ENCODE peak calls at places on chromosome 1, in four cellular contexts. G is fibroblast of the aortic adventitia; C is LoVo; I is activated CD4-positive, alpha-beta T cell treated with anti-CD3 and anti-CD28 coated beads, Interleukin-2, amount 50 U/mL, for 4 hours. N is an unnamed sample.

GRCh38 chr1:206998811-206999210 is 28.6 kb upstream of the FCAMR start:
- DNase-seq in C (no peak), G (no peak), I (no peak), N (no peak)

GRCh38 chr1:230465701-230466100 is 39.6 kb upstream of the PGBD5 start:
- DNase-seq in I (no peak), C (no peak), G (no peak), N (no peak)

GRCh38 chr1:222711319-222712252 is 705 bp downstream of the AIDA start:
- DNase-seq in C (peak), G (peak), I (peak), N (peak)

GRCh38 chr1:196115641-196116040 is 492.6 kb downstream of the KCNT2 start:
- DNase-seq in C (no peak), I (no peak), G (peak), N (peak)

GRCh38 chr1:26067432-26067911 is at the start of gene TRIM63:
- DNase-seq in I (no peak), G (no peak), C (no peak), N (no peak)

GRCh38 chr1:154263465-154264332 is 8.7 kb upstream of the HAX1 start:
- DNase-seq in C (no peak), I (no peak), G (no peak), N (no peak)

GRCh38 chr1:3053366-3053980 is 15.5 kb upstream of the PRDM16 start:
- DNase-seq in C (no peak), G (no peak), I (no peak), N (no peak)

GRCh38 chr1:208242186-208242585 is 2.0 kb downstream of the PLXNA2 start:
- DNase-seq in I (no peak), C (no peak), G (peak), N (no peak)

GRCh38 chr1:21313146-21313885 is 23.1 kb upstream of the ECE1 start:
- DNase-seq in C (no peak), I (no peak), G (peak), N (peak)

GRCh38 chr1:31705080-31705866 is 1.5 kb upstream of the COL16A1 start:
- DNase-seq in I (peak), G (peak), C (no peak), N (no peak)

GRCh38 chr1:229258851-229259110 is 12.1 kb upstream of the RAB4A start:
- DNase-seq in C (no peak), G (peak), I (no peak), N (no peak)

GRCh38 chr1:232626452-232626851 is 3.5 kb downstream of the SIPA1L2 start:
- DNase-seq in G (peak), C (no peak), I (no peak), N (no peak)

GRCh38 chr1:227401562-227402342 is 83.5 kb upstream of the CDC42BPA start:
- DNase-seq in C (peak), I (no peak), G (no peak), N (no peak)

GRCh38 chr1:15414450-15414823 is 4.7 kb downstream of the EFHD2 start:
- DNase-seq in C (no peak), G (no peak), I (no peak), N (no peak)

GRCh38 chr1:84936116-84936810 is 43.3 kb upstream of the LPAR3 start:
- DNase-seq in G (peak), I (peak), C (peak), N (no peak)

GRCh38 chr1:215710340-215710971 is 143.4 kb downstream of the KCTD3 start:
- DNase-seq in G (peak), I (no peak), C (peak), N (peak)

GRCh38 chr1:204647114-204647804 is 38.3 kb downstream of the LRRN2 start:
- DNase-seq in I (no peak), G (peak), C (peak), N (peak)

GRCh38 chr1:206931709-206932108 is 10.0 kb upstream of the FCMR start:
- DNase-seq in C (no peak), G (no peak), I (no peak), N (no peak)

GRCh38 chr1:203299180-203299579 is 6.1 kb upstream of the BTG2 start:
- DNase-seq in G (no peak), C (no peak), I (no peak), N (no peak)

GRCh38 chr1:211589782-211590721 is 11.1 kb upstream of the SLC30A1 start:
- DNase-seq in C (no peak), I (no peak), G (peak), N (peak)

GRCh38 chr1:9413877-9414213 is 121.2 kb downstream of the SPSB1 start:
- DNase-seq in C (no peak), I (no peak), G (peak), N (peak)

GRCh38 chr1:61997123-61997522 is 197.5 kb upstream of the L1TD1 start:
- DNase-seq in C (no peak), G (no peak), I (no peak), N (no peak)

GRCh38 chr1:10834770-10835412 is 38.4 kb upstream of the CASZ1 start:
- DNase-seq in C (no peak), I (no peak), G (no peak), N (no peak)

GRCh38 chr1:3553940-3554223 is 57.4 kb downstream of the MEGF6 start:
- DNase-seq in C (no peak), I (no peak), G (no peak), N (no peak)

GRCh38 chr1:114164840-114165543 is 11.3 kb upstream of the SYT6 start:
- DNase-seq in I (no peak), G (no peak), C (no peak), N (no peak)

GRCh38 chr1:156706647-156707008 is 1.2 kb upstream of the CRABP2 start:
- DNase-seq in C (no peak), I (peak), G (peak), N (no peak)

GRCh38 chr1:78586572-78586971 is 33.7 kb upstream of the IFI44L start:
- DNase-seq in G (peak), C (no peak), I (no peak), N (peak)

GRCh38 chr1:206049919-206050600 is 2.9 kb upstream of the RHEX start:
- DNase-seq in I (no peak), C (no peak), G (no peak), N (no peak)

GRCh38 chr1:61807606-61808005 is 65.3 kb downstream of the PATJ start:
- DNase-seq in G (peak), C (no peak), I (no peak), N (no peak)

GRCh38 chr1:88873737-88874374 is 17.5 kb downstream of the GTF2B start:
- DNase-seq in C (no peak), I (no peak), G (peak), N (no peak)

GRCh38 chr1:2311184-2312032 is 79.9 kb downstream of the MORN1 start:
- DNase-seq in C (peak), G (peak), I (peak), N (no peak)

GRCh38 chr1:166090244-166090643 is 76.6 kb downstream of the FAM78B start:
- DNase-seq in C (no peak), I (no peak), G (no peak), N (no peak)

GRCh38 chr1:68558321-68559026 is 61.6 kb upstream of the DEPDC1 start:
- DNase-seq in I (no peak), G (no peak), C (no peak), N (no peak)

N was measured in NCI-H226.